ENCODE peak calls at places on chromosomes 2 and 18, in six cellular contexts. R, K, Y, O, X and P are unnamed samples.

GRCh38 chr2:21175895-21176646 is 52.3 kb downstream of the TDRD15 start:
- DNase-seq in K (no peak), O (peak; percentile 26), R (peak; percentile 2), Y (no peak), X (peak; percentile 18), P (no peak)

GRCh38 chr2:209563453-209563852 is 139.6 kb downstream of the MAP2 start:
- DNase-seq in O (no peak), X (no peak), K (no peak), R (no peak), Y (no peak), P (no peak)

GRCh38 chr18:61609131-61609530 is 275.9 kb downstream of the CDH20 start:
- DNase-seq in X (peak; percentile 29), O (no peak), Y (no peak), K (no peak), R (no peak), P (no peak)

GRCh38 chr18:50709215-50709614 is 110.6 kb downstream of the MRO start:
- DNase-seq in X (no peak), Y (no peak), R (no peak), K (no peak), O (peak; percentile 49), P (no peak)

GRCh38 chr2:219457784-219458369 is 23.2 kb downstream of the SPEG start:
- DNase-seq in K (no peak), O (peak; percentile 37), Y (no peak), X (no peak), R (no peak), P (no peak)

GRCh38 chr2:194822657-194823056 is 834.4 kb upstream of the SLC39A10 start:
- DNase-seq in K (no peak), R (no peak), O (no peak), Y (no peak), X (no peak), P (no peak)

GRCh38 chr2:192155521-192156118 is 39.1 kb downstream of the TMEFF2 start:
- DNase-seq in K (no peak), Y (no peak), O (no peak), R (no peak), X (no peak), P (no peak)

GRCh38 chr2:225400060-225400511 is 576 bp downstream of the NYAP2 start:
- DNase-seq in R (peak; percentile 52), Y (no peak), K (peak; percentile 16), O (peak; percentile 86), X (peak; percentile 56), P (peak; percentile 46)

GRCh38 chr2:27736890-27737204 is 34.7 kb upstream of the MRPL33 start:
- DNase-seq in Y (no peak), O (no peak), K (no peak), R (no peak), X (no peak), P (no peak)

GRCh38 chr2:26455801-26456700 is 21.9 kb downstream of the OTOF start:
- DNase-seq in R (no peak), K (no peak), Y (no peak), X (no peak), O (no peak), P (no peak)

GRCh38 chr2:129400825-129401224 is 578.6 kb upstream of the RAB6C start:
- DNase-seq in Y (no peak), R (no peak), X (no peak), O (no peak), K (no peak), P (no peak)

GRCh38 chr18:54316071-54316820 is 41.4 kb downstream of the STARD6 start:
- DNase-seq in X (no peak), O (no peak), R (peak; percentile 6), K (no peak), Y (no peak), P (no peak)

GRCh38 chr2:71530246-71530986 is 77.1 kb downstream of the DYSF start:
- DNase-seq in O (peak; percentile 74), R (peak; percentile 76), X (peak; percentile 28), Y (no peak), K (no peak), P (peak; percentile 20)

GRCh38 chr2:48306409-48307284 is 223.3 kb upstream of the STON1 start:
- DNase-seq in Y (no peak), X (peak; percentile 26), K (no peak), R (peak; percentile 82), O (no peak), P (peak; percentile 29)
- H3K27ac ChIP-seq in Y (no peak overlapping the region), X (no peak overlapping the region), K (no peak overlapping the region), R (no peak overlapping the region), O (no peak overlapping the region), P (no peak overlapping the region)

DNA sequence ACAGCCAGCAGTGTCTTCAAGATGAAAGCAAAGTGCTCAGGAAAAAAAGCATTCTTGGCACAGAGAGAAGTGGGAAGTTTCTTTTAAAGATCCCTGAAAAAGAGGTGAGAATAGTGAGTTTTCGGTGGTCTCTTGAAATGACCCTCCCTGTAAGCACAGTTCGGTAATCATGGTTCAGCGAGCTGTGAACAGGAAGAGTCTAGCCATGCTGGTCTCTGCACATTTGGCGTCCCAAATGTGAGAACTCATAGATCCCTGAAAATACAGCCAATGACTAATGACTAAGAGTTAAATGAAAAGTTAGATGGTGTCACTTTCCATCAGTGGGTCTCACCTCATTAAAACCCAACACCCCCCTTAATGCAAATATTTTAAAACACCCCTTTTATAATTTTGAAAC is 3.4 kb downstream of the IL1R1 start:
- DNase-seq in X (no peak), Y (no peak), K (no peak), O (no peak), R (no peak), P (no peak)
- H3K9me3 ChIP-seq in X (peaks cover 34% of the 10 kb centered on the region), Y (peaks cover 6% of the 10 kb centered on the region), K (peaks cover 57% of the 10 kb centered on the region), O (no peaks in the 10 kb centered on the region), R (no peaks in the 10 kb centered on the region), P (peaks cover 43% of the 10 kb centered on the region)

DNA sequence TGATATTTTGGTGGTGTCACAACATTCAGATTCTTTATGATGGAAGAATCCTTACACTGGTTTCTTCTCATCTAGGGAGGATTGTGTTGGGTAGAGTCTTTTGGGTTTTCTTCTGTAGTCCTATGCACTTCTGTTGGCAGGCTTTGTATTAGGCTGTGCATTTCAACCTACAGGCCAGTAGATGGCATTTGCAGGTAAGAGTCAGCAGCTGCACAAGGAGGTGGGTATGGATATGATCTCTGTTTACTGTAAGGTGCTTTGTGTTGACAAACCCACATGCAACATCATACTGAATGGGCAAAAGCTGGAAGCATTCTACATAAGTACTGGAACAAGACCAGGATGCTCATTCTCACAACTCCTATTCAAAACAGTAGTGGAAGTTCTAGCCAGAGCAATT is 656.8 kb downstream of the METTL4 start:
- DNase-seq in X (no peak), Y (no peak), O (no peak), R (peak; percentile 28), K (no peak), P (no peak)
- TF ChIP-seq CTCF in X (no peak), Y (no peak), O (peak; percentile 34), R (peak; percentile 25), K (no peak), P (peak; percentile 5)

DNA sequence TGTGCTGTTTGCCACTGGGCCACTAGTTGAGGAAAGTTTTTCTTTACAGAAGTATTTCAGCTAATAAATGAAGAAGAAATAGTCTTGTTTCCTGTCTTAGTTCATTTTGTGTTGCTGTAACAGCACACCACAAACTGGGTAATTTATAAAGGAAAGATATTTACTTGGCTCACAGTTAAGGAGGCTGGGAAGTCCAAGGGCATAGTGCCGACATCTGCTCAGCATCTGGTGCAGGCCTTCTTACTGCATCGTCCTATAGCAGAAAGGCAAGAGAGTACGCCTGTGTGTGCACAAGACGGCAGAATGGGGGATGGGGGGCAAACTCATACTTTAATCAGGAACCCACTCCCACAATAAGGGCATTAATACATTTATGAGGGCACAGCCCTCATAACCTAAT is 88.1 kb downstream of the TCF7L1 start:
- DNase-seq in O (no peak), R (peak; percentile 14), K (no peak), Y (no peak), X (peak; percentile 24), P (no peak)
- H3K27ac ChIP-seq in O (no peak overlapping the region), R (no peak overlapping the region), K (no peak overlapping the region), Y (no peak overlapping the region), X (no peak overlapping the region), P (no peak overlapping the region)

GRCh38 chr18:14922031-14922430 is 174.1 kb downstream of the ANKRD30B start:
- DNase-seq in K (no peak), X (no peak), O (no peak), Y (no peak), R (no peak), P (no peak)
- H3K9me3 ChIP-seq in K (peaks cover 52% of the 10 kb centered on the region), X (peaks cover 47% of the 10 kb centered on the region), O (peaks cover 3% of the 10 kb centered on the region), Y (no peaks in the 10 kb centered on the region), R (no peaks in the 10 kb centered on the region), P (peaks cover 22% of the 10 kb centered on the region)